ENCODE peak calls at places on chromosomes 5 and 9, in nine cellular contexts. I, U, K, H, E, R, M, S and P are unnamed samples.

GRCh38 chr5:57445715-57446037 is 36.9 kb downstream of the ACTBL2 start:
- DNase-seq in I (no peak), U (no peak), K (no peak), H (no peak), E (no peak), R (no peak), M (peak), S (no peak), P (no peak)

GRCh38 chr9:14320272-14321245 is 6.6 kb upstream of the NFIB start:
- DNase-seq in I (no peak), U (peak), K (no peak), H (peak), E (no peak), R (no peak), M (peak), S (no peak), P (no peak)

GRCh38 chr9:135816179-135816970 is 91.0 kb downstream of the CAMSAP1 start:
- DNase-seq in I (no peak), U (peak), K (no peak), H (no peak), E (no peak), R (no peak), M (no peak), S (no peak), P (no peak)

GRCh38 chr9:125561497-125562148 is 145.4 kb downstream of the MAPKAP1 start:
- DNase-seq in I (no peak), U (no peak), K (no peak), H (no peak), E (no peak), R (no peak), M (no peak), S (no peak), P (no peak)

GRCh38 chr5:85205430-85205829 is 820.8 kb upstream of the EDIL3 start:
- DNase-seq in I (no peak), U (no peak), K (no peak), H (no peak), E (no peak), R (no peak), M (no peak), S (no peak), P (no peak)

GRCh38 chr9:121362813-121363585 is 7.1 kb downstream of the STOM start:
- DNase-seq in I (no peak), U (no peak), K (no peak), H (peak), E (no peak), R (no peak), M (peak), S (peak), P (no peak)

GRCh38 chr9:78972303-78973002 is 599.3 kb upstream of the TLE4 start:
- DNase-seq in I (no peak), U (no peak), K (no peak), H (no peak), E (no peak), R (no peak), M (no peak), S (no peak), P (no peak)

GRCh38 chr9:135773677-135774238 is 71.8 kb downstream of the KCNT1 start:
- DNase-seq in I (no peak), U (no peak), K (no peak), H (no peak), E (no peak), R (no peak), M (no peak), S (no peak), P (no peak)

GRCh38 chr5:8057764-8058163 is 188.8 kb downstream of the MTRR start:
- DNase-seq in I (no peak), U (no peak), K (no peak), H (no peak), E (no peak), R (no peak), M (no peak), S (no peak), P (no peak)

GRCh38 chr9:109120204-109120789 is 550 bp upstream of the TMEM245 start:
- DNase-seq in I (no peak), U (no peak), K (no peak), H (no peak), E (no peak), R (no peak), M (no peak), S (no peak), P (no peak)